ENCODE peak calls at places on chromosomes 12 and 14, in seven cellular contexts. I is GM12865, W is AG09309, C is cardiac muscle cell, J is fibroblast of lung, V is upper lobe of right lung, T is mesendoderm. D is an unnamed sample.

GRCh38 chr12:27564612-27565213 is 40.7 kb downstream of the PPFIBP1 start:
- DNase-seq in C (no peak), W (no peak), V (no peak), T (no peak), I (no peak), J (no peak), D (no peak)

GRCh38 chr14:89227490-89227834 is 189.6 kb downstream of the FOXN3 start:
- DNase-seq in C (no peak), I (no peak), V (no peak), J (peak; percentile 56), T (no peak), W (peak; percentile 14), D (no peak)

GRCh38 chr14:24674204-24674970 is 40.4 kb upstream of the GZMB start:
- DNase-seq in V (no peak), T (no peak), C (no peak), W (no peak), J (no peak), I (peak; percentile 84), D (no peak)

GRCh38 chr12:109151457-109151856 is 35.1 kb downstream of the ACACB start:
- DNase-seq in C (no peak), W (no peak), J (no peak), T (no peak), I (no peak), V (no peak), D (no peak)

GRCh38 chr12:113403435-113404415 is at the start of gene SDS:
- DNase-seq in I (no peak), J (peak; percentile 66), W (no peak), C (no peak), T (no peak), V (no peak), D (peak; percentile 56)

GRCh38 chr14:22538671-22539228 is 50.3 kb downstream of the DAD1 start:
- DNase-seq in V (no peak), I (no peak), J (no peak), T (no peak), C (no peak), W (no peak), D (no peak)

GRCh38 chr12:28578361-28578760 is 388.1 kb downstream of the CCDC91 start:
- DNase-seq in V (no peak), W (no peak), T (no peak), C (no peak), I (no peak), J (peak; percentile 26), D (no peak)

GRCh38 chr12:47079894-47080724 is at the start of gene AMIGO2:
- DNase-seq in I (no peak), V (peak; percentile 80), C (peak; percentile 67), J (peak; percentile 75), W (no peak), T (peak; percentile 87), D (peak; percentile 83)

DNA sequence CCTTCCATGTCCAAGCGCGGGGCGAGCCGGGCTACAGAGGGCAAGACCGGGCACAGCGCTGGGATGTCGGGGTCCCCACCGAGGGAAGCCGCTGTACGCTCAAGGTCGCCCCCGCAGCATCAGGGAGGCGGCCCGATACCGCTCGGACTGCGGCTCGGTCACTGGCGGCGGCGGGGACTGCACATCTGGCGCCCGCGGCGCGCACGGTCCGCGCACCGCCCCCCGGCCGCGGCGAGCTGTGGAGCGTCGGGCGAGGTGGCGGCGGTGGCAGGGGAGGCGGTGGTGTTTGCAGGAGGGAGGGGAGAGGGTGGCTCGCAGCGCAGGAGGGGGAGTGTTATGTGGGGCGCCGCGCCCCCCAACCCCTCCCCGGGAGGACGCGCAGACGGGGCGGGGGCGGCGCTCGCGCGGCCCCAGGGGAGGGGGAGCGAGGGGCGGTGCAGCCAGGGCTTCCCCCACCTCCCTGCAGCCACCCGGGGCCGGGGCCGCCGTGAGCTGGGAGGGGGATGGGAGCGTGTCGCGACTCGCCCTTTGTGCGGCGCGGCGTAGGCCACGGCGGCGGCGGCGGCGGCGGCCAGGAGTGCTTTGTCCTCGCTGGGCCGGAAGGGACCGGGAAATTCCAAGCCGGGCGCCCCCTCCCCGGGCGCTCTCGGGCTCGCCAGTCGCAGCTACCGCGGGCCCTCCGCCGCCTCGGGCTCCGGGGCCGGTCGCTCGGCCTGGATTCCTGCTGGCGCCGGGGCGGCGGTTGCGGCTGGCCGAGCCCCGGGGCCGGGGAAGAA is at the start of gene NUAK1:
- DNase-seq in J (peak; percentile 84), V (peak; percentile 79), T (peak; percentile 92), I (no peak), W (no peak), C (peak; percentile 87), D (peak; percentile 93)
- H3K4me3 ChIP-seq in J (peak within 1 kb of the TSS; percentile 75), V (peak within 1 kb of the TSS; percentile 66), T (peak within 1 kb of the TSS; percentile 87), I (no peak within 1 kb of the TSS), W (peak within 1 kb of the TSS; percentile 91), C (peak within 1 kb of the TSS; percentile 97), D (peak within 1 kb of the TSS; percentile 83)

GRCh38 chr14:69573205-69573840 is 1.3 kb downstream of the CCDC177 start:
- DNase-seq in I (no peak), C (no peak), V (peak; percentile 61), W (no peak), J (no peak), T (no peak), D (peak; percentile 56)

GRCh38 chr14:69573841-69574265 is 818 bp downstream of the CCDC177 start:
- DNase-seq in J (no peak), I (no peak), V (no peak), C (peak; percentile 10), T (peak; percentile 49), W (no peak), D (peak; percentile 90)

GRCh38 chr14:69571449-69571878 is 3.2 kb downstream of the CCDC177 start:
- DNase-seq in I (no peak), J (no peak), W (no peak), T (no peak), V (no peak), C (no peak), D (no peak)

GRCh38 chr14:69571879-69572633 is 2.6 kb downstream of the CCDC177 start:
- DNase-seq in T (no peak), J (peak; percentile 9), I (no peak), V (no peak), W (no peak), C (peak; percentile 72), D (peak; percentile 54)

DNA sequence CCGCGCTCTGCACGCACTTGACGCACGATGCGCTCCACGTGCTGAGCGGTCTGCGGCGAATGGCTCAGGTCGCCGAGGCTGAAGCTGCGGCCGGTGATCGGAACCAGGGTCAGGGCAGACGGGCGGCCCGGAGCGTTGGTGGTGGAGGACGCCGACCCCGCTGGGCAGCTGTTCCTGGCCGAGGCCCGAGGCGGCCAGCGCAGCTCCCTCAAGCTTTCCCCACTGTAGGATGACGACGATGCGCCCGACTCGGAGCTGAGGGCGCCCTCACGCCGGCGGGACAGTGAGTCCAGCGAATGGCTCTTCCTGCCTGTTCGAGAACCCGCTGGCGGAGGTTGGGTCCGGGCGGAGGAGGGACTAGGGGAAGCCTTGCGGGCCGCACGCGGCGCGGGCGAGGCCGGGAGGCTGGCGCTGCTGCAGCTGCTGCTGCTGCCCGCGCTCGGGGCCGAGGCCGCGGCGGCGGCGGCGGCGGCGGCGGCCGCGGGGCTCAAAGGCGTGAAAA is 2.0 kb downstream of the CCDC177 start:
- DNase-seq in I (no peak), V (peak; percentile 61), T (no peak), W (no peak), C (no peak), J (no peak), D (peak; percentile 52)
- H3K4me3 ChIP-seq in I (no peak overlapping the region), V (peak overlapping the region; percentile 44), T (no peak overlapping the region), W (no peak overlapping the region), C (peak overlapping the region; percentile 24), J (no peak overlapping the region), D (no peak overlapping the region)

GRCh38 chr12:75564821-75565220 is 53.4 kb upstream of the KRR1 start:
- DNase-seq in V (no peak), J (peak; percentile 27), W (no peak), T (no peak), I (no peak), C (no peak), D (no peak)

GRCh38 chr12:75561921-75562320 is 50.5 kb upstream of the KRR1 start:
- DNase-seq in I (no peak), J (no peak), W (no peak), C (no peak), T (no peak), V (no peak), D (no peak)

GRCh38 chr12:75563351-75563750 is 51.9 kb upstream of the KRR1 start:
- DNase-seq in W (no peak), C (no peak), T (no peak), J (no peak), V (no peak), I (no peak), D (no peak)

GRCh38 chr12:75565795-75566194 is 54.4 kb upstream of the KRR1 start:
- DNase-seq in C (no peak), J (no peak), I (no peak), W (no peak), T (no peak), V (no peak), D (no peak)

DNA sequence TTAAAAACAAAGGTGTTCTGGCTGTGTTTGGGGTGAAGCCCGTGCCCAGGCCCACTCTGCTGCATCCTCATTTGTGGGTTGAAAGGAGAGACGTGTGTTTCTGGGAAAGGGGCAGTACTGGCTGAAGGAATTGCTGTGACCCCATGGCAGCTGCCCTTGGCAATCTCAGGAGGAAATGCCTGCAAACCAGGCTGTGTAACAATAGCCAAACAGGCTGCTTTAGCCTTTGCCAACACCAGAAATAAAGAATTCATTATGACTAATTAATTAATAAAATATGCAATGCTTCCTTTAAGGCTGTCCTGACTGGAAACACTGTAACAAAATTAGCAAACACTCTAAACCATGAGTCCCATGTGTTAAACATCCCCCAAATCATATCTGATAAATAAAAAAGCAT is 53.0 kb upstream of the KRR1 start:
- DNase-seq in W (no peak), T (no peak), I (no peak), J (peak; percentile 74), C (no peak), V (no peak), D (no peak)
- H3K4me3 ChIP-seq in W (no peak overlapping the region), T (no peak overlapping the region), I (no peak overlapping the region), J (no peak overlapping the region), C (no peak overlapping the region), V (no peak overlapping the region), D (no peak overlapping the region)

GRCh38 chr12:79929065-79929464 is 5.8 kb downstream of the PPP1R12A start:
- DNase-seq in W (no peak), I (no peak), T (peak; percentile 22), V (no peak), J (no peak), C (no peak), D (peak; percentile 3)
- H3K4me3 ChIP-seq in W (no peak overlapping the region), I (no peak overlapping the region), T (no peak overlapping the region), V (no peak overlapping the region), J (no peak overlapping the region), C (no peak overlapping the region), D (no peak overlapping the region)

DNA sequence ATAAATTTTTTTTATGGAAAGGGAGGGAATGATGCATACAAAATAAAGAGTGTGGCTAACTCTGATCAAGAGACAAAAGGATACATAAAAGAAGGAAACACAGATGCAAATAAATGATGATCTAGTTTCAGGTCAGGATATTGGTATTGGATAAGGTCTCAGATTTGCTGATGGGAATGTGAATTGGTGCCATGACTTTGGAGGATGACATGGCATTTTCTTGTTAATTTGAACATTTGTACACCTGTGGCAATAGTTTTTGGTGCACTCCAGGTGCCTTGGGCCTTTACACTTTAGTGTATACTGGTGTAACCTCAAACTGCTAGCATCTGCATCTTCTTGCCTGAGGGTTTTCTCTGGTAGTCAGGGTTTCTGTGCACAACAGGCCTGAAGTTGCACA is 279.3 kb downstream of the TMEM121 start:
- DNase-seq in J (no peak), T (no peak), C (no peak), I (no peak), V (no peak), W (no peak), D (no peak)
- H3K4me3 ChIP-seq in J (no peak overlapping the region), T (no peak overlapping the region), C (no peak overlapping the region), I (no peak overlapping the region), V (no peak overlapping the region), W (no peak overlapping the region), D (no peak overlapping the region)

GRCh38 chr12:86572455-86572854 is 316.3 kb upstream of the MGAT4C start:
- DNase-seq in I (no peak), C (no peak), J (no peak), W (no peak), V (no peak), T (no peak), D (no peak)

GRCh38 chr12:86574143-86574542 is 318.0 kb upstream of the MGAT4C start:
- DNase-seq in I (no peak), V (no peak), W (no peak), J (no peak), T (no peak), C (no peak), D (no peak)
- H3K4me3 ChIP-seq in I (no peak overlapping the region), V (no peak overlapping the region), W (no peak overlapping the region), J (no peak overlapping the region), T (no peak overlapping the region), C (no peak overlapping the region), D (no peak overlapping the region)